ENCODE peak calls at places on chromosomes 7 and 10, in five cellular contexts. One of them, this sample, is unnamed.

GRCh38 chr7:91503934-91504575 is 239.8 kb downstream of the FZD1 start:
- DNase-seq in trophoblast cell: no peak
- DNase-seq in IMR-90: no peak
- DNase-seq in H1: no peak
- DNase-seq in mesendoderm: no peak
- DNase-seq in this sample: no peak

GRCh38 chr7:19016140-19016539 is 101.3 kb downstream of the TWIST1 start:
- DNase-seq in H1: no peak
- DNase-seq in IMR-90: peak
- DNase-seq in mesendoderm: peak
- DNase-seq in trophoblast cell: peak
- DNase-seq in this sample: no peak

GRCh38 chr7:111091623-111092370 is 870 bp downstream of the LRRN3 start:
- DNase-seq in mesendoderm: peak
- DNase-seq in H1: no peak
- DNase-seq in trophoblast cell: no peak
- DNase-seq in IMR-90: no peak
- DNase-seq in this sample: no peak

GRCh38 chr7:6636741-6637543 is at the start of gene ZNF316:
- DNase-seq in IMR-90: peak
- DNase-seq in trophoblast cell: no peak
- DNase-seq in H1: no peak
- DNase-seq in mesendoderm: no peak
- DNase-seq in this sample: no peak

GRCh38 chr7:16465469-16466086 is at the start of gene SOSTDC1:
- DNase-seq in trophoblast cell: no peak
- DNase-seq in H1: peak
- DNase-seq in IMR-90: no peak
- DNase-seq in mesendoderm: peak
- DNase-seq in this sample: no peak

GRCh38 chr10:21526952-21527633 is 1.6 kb upstream of the SKIDA1 start:
- DNase-seq in mesendoderm: peak
- DNase-seq in IMR-90: peak
- DNase-seq in H1: no peak
- DNase-seq in trophoblast cell: peak
- DNase-seq in this sample: peak

GRCh38 chr7:44323381-44324203 is 1.8 kb downstream of the CAMK2B start:
- DNase-seq in trophoblast cell: no peak
- DNase-seq in mesendoderm: no peak
- DNase-seq in H1: no peak
- DNase-seq in IMR-90: no peak
- DNase-seq in this sample: no peak

GRCh38 chr7:24123061-24123460 is 160.9 kb upstream of the NPY start:
- DNase-seq in trophoblast cell: no peak
- DNase-seq in H1: no peak
- DNase-seq in mesendoderm: no peak
- DNase-seq in IMR-90: no peak
- DNase-seq in this sample: no peak

GRCh38 chr7:50662059-50662689 is 97.0 kb upstream of the DDC start:
- DNase-seq in IMR-90: no peak
- DNase-seq in trophoblast cell: no peak
- DNase-seq in mesendoderm: no peak
- DNase-seq in H1: no peak
- DNase-seq in this sample: no peak

GRCh38 chr7:27167916-27168264 is 2.6 kb upstream of the HOXA9 start:
- DNase-seq in IMR-90: no peak
- DNase-seq in H1: no peak
- DNase-seq in trophoblast cell: no peak
- DNase-seq in mesendoderm: no peak
- DNase-seq in this sample: no peak

GRCh38 chr10:79023489-79024162 is 45.1 kb upstream of the ZMIZ1 start:
- DNase-seq in IMR-90: no peak
- DNase-seq in mesendoderm: no peak
- DNase-seq in trophoblast cell: no peak
- DNase-seq in H1: no peak
- DNase-seq in this sample: no peak

GRCh38 chr7:47586925-47587324 is 5.0 kb upstream of the TNS3 start:
- DNase-seq in H1: no peak
- DNase-seq in mesendoderm: no peak
- DNase-seq in IMR-90: no peak
- DNase-seq in trophoblast cell: no peak
- DNase-seq in this sample: no peak

GRCh38 chr7:47582748-47583740 is 1.1 kb upstream of the TNS3 start:
- DNase-seq in trophoblast cell: no peak
- DNase-seq in H1: no peak
- DNase-seq in mesendoderm: no peak
- DNase-seq in IMR-90: no peak
- DNase-seq in this sample: no peak

GRCh38 chr7:47581821-47582747 is at the start of gene TNS3:
- DNase-seq in IMR-90: peak
- DNase-seq in trophoblast cell: peak
- DNase-seq in H1: no peak
- DNase-seq in mesendoderm: peak
- DNase-seq in this sample: peak

GRCh38 chr7:47581442-47581820 is 480 bp downstream of the TNS3 start:
- DNase-seq in trophoblast cell: no peak
- DNase-seq in IMR-90: no peak
- DNase-seq in mesendoderm: peak
- DNase-seq in H1: no peak
- DNase-seq in this sample: no peak

GRCh38 chr7:47584128-47584865 is 2.4 kb upstream of the TNS3 start:
- DNase-seq in mesendoderm: no peak
- DNase-seq in IMR-90: no peak
- DNase-seq in H1: no peak
- DNase-seq in trophoblast cell: no peak
- DNase-seq in this sample: no peak
- H3K4ac ChIP-seq in mesendoderm: no peak
- H3K4ac ChIP-seq in IMR-90: peak
- H3K4ac ChIP-seq in H1: no peak
- H3K4ac ChIP-seq in trophoblast cell: no peak
- H3K4ac ChIP-seq in this sample: no peak

GRCh38 chr10:69840773-69841172 is 39.1 kb downstream of the COL13A1 start:
- DNase-seq in H1: no peak
- DNase-seq in trophoblast cell: no peak
- DNase-seq in mesendoderm: no peak
- DNase-seq in IMR-90: no peak
- DNase-seq in this sample: no peak
- H3K4ac ChIP-seq in H1: no peak
- H3K4ac ChIP-seq in trophoblast cell: no peak
- H3K4ac ChIP-seq in mesendoderm: peak
- H3K4ac ChIP-seq in IMR-90: peak
- H3K4ac ChIP-seq in this sample: no peak

DNA sequence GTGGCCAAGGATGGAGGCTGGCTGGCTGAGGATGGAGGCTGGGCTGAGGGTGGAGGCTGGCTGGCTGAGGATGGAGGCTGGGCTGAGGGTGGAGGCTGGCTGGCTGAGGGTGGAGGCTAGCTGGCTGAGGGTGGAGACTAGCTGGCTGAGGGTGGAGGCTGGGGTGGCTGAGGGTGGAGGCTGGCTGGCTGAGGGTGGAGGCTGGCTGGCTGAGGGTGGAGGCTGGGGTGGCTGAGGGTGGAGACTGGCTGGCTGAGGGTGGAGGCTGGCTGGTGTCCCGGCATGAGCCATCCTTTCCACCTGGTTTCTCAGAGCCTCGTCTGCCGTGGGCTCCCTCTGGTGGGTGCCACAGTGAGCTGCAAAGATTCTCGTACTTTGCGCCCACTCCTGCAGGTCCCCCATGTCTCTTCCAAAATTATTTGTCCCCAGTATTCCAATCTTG is 88.4 kb downstream of the ELFN1 start:
- DNase-seq in H1: no peak
- DNase-seq in mesendoderm: peak
- DNase-seq in trophoblast cell: no peak
- DNase-seq in IMR-90: peak
- DNase-seq in this sample: peak
- H3K4ac ChIP-seq in H1: no peak
- H3K4ac ChIP-seq in mesendoderm: no peak
- H3K4ac ChIP-seq in trophoblast cell: no peak
- H3K4ac ChIP-seq in IMR-90: no peak
- H3K4ac ChIP-seq in this sample: no peak

GRCh38 chr10:68560201-68560915 is at the start of gene TET1:
- DNase-seq in mesendoderm: peak
- DNase-seq in IMR-90: peak
- DNase-seq in H1: peak
- DNase-seq in trophoblast cell: no peak
- DNase-seq in this sample: peak
- H3K4ac ChIP-seq in mesendoderm: peak
- H3K4ac ChIP-seq in IMR-90: peak
- H3K4ac ChIP-seq in H1: peak
- H3K4ac ChIP-seq in trophoblast cell: peak
- H3K4ac ChIP-seq in this sample: no peak

DNA sequence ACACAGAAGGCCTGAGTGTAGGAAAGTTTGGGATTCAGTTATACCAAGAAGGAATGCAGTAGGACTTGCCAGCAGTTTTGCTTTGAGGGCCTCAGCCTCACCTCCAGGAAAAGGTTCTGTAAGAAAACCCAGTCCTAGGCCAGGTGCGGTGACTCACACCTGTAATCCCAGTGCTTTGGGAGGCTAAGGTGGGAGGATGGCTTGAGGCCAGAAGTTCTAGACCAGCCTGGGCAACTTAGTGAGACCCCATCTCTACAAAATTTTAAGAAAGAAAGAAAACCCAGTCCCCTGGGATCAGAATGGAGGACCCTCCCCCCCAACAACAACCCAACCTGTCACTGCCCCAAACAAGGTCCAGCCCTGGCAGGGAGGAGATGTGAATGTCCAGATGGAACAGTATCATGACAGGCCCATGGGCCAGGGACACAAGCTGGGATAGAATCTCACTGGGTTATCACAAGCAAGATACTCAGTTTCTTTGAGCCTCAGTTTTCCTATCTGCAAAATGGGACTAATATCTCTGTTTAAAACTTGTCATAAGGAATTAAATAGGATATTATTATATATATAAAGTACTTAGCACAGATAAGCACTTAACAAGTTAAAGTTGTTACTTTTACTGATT is 68.7 kb downstream of the GTF2IRD1 start:
- DNase-seq in trophoblast cell: no peak
- DNase-seq in mesendoderm: no peak
- DNase-seq in IMR-90: no peak
- DNase-seq in H1: no peak
- DNase-seq in this sample: no peak
- H3K4ac ChIP-seq in trophoblast cell: no peak
- H3K4ac ChIP-seq in mesendoderm: no peak
- H3K4ac ChIP-seq in IMR-90: no peak
- H3K4ac ChIP-seq in H1: no peak
- H3K4ac ChIP-seq in this sample: no peak

DNA sequence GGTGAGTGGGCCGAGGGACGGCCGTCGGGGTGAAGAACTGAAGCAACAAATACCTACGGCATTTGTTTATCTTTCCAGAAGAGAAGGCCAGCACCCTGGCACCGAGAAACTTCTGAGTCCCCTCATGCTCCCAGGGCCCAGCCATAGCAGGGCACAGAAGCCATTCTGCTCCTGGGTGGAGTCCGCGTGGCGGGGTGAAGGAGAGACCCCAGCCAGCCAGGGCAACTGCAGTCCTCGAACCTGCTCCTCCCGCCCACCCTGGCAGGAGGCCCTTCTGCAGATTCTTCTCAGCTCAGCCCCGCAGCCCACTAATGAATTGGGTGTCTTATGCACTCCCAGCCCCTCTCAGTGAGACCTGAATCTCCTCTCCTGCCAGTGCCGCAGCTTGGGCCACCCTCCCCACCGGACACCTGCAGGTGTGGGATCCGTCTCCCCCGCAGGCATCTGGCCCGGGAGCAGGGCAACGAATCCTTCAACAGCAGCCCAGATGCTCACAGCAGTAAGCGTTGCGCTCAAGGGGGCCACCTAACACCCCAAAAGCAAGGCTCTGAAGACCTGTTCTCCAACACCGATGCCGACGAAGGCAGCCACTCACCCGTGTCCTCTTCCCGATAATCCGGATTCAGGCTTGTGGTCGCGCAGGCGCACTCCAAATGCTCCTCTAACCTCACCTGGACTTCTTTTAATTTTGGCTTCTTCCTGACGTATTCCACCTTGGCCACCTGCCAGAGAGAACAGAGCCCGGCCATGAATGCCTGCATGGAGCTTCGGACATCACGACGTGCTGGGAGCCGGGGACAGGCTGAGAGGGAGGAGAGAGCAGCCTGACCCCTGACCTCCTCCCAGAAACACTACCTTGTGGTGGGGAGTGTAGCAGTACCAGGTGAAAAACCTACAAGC is 18.9 kb downstream of the PDGFA start:
- DNase-seq in IMR-90: no peak
- DNase-seq in H1: no peak
- DNase-seq in mesendoderm: no peak
- DNase-seq in trophoblast cell: no peak
- DNase-seq in this sample: no peak
- H3K4ac ChIP-seq in IMR-90: no peak
- H3K4ac ChIP-seq in H1: no peak
- H3K4ac ChIP-seq in mesendoderm: no peak
- H3K4ac ChIP-seq in trophoblast cell: no peak
- H3K4ac ChIP-seq in this sample: no peak

GRCh38 chr7:31077484-31078362 is 25.6 kb downstream of the ADCYAP1R1 start:
- DNase-seq in mesendoderm: no peak
- DNase-seq in IMR-90: no peak
- DNase-seq in trophoblast cell: no peak
- DNase-seq in H1: no peak
- DNase-seq in this sample: no peak
- H3K4ac ChIP-seq in mesendoderm: no peak
- H3K4ac ChIP-seq in IMR-90: no peak
- H3K4ac ChIP-seq in trophoblast cell: no peak
- H3K4ac ChIP-seq in H1: peak
- H3K4ac ChIP-seq in this sample: no peak

DNA sequence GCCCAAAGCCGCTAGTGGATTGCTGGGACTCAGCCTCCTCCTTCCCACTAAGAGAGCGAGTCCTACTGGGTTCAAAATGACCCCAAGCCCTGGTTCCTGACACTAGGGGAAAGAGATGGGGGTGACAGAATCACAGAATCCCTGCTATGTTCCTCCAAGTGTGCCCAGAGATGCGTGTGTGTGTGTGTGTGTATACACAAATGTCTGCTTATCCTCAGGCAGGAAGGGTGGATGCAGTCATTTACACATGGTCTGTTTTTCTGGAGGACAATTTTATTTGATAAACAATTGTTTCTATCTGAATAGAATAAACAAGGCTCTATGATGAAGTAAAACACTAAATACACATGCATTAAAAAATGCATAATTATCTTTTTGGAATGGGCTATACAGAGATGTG is 1.2 kb upstream of the PLAU start:
- DNase-seq in H1: no peak
- DNase-seq in mesendoderm: no peak
- DNase-seq in IMR-90: no peak
- DNase-seq in trophoblast cell: no peak
- DNase-seq in this sample: no peak
- H3K4ac ChIP-seq in H1: no peak
- H3K4ac ChIP-seq in mesendoderm: no peak
- H3K4ac ChIP-seq in IMR-90: peak
- H3K4ac ChIP-seq in trophoblast cell: no peak
- H3K4ac ChIP-seq in this sample: no peak

GRCh38 chr10:69839696-69840345 is 38.1 kb downstream of the COL13A1 start:
- DNase-seq in trophoblast cell: peak
- DNase-seq in IMR-90: peak
- DNase-seq in H1: no peak
- DNase-seq in mesendoderm: peak
- DNase-seq in this sample: no peak
- H3K4ac ChIP-seq in trophoblast cell: no peak
- H3K4ac ChIP-seq in IMR-90: peak
- H3K4ac ChIP-seq in H1: no peak
- H3K4ac ChIP-seq in mesendoderm: peak
- H3K4ac ChIP-seq in this sample: no peak

This sample was measured in H9.